ENCODE peak calls at places on chromosomes 6 and 20, in five cellular contexts. E, S, Y, V and B are unnamed samples.

GRCh38 chr6:22147983-22148797 is 148.6 kb downstream of the PRL start:
- DNase-seq in Y (peak; percentile 92), E (no peak), V (no peak), S (peak; percentile 14), B (peak; percentile 85)

GRCh38 chr20:31573555-31574295 is 31.4 kb upstream of the ID1 start:
- DNase-seq in E (no peak), S (no peak), V (no peak), Y (no peak), B (no peak)

GRCh38 chr6:35216832-35217811 is 3.4 kb downstream of the SCUBE3 start:
- DNase-seq in V (no peak), S (no peak), Y (no peak), E (no peak), B (peak; percentile 44)

GRCh38 chr6:145632971-145633370 is 102.3 kb downstream of the EPM2A start:
- DNase-seq in S (no peak), E (no peak), Y (no peak), V (no peak), B (no peak)

GRCh38 chr6:41286544-41287346 is at the start of gene TREM1:
- DNase-seq in E (peak; percentile 26), S (no peak), V (no peak), Y (peak; percentile 51), B (no peak)

GRCh38 chr6:136103763-136104311 is 146.3 kb downstream of the MTFR2 start:
- DNase-seq in Y (no peak), V (no peak), S (no peak), E (peak; percentile 23), B (no peak)

GRCh38 chr6:42118162-42119001 is 24.0 kb downstream of the C6orf132 start:
- DNase-seq in S (peak; percentile 88), Y (no peak), V (peak; percentile 89), E (peak; percentile 50), B (no peak)

GRCh38 chr6:143037470-143037869 is 23.2 kb upstream of the AIG1 start:
- DNase-seq in V (no peak), Y (no peak), S (no peak), E (no peak), B (no peak)

GRCh38 chr6:157974341-157974894 is 7.2 kb upstream of the SYNJ2 start:
- DNase-seq in Y (peak; percentile 65), E (no peak), V (no peak), S (no peak), B (no peak)

GRCh38 chr6:87926072-87926471 is 121.6 kb upstream of the SPACA1 start:
- DNase-seq in E (no peak), Y (no peak), V (no peak), S (no peak), B (no peak)

GRCh38 chr6:26022166-26022510 is 59.5 kb downstream of the TRIM38 start:
- DNase-seq in S (no peak), E (no peak), V (peak; percentile 63), Y (peak; percentile 88), B (peak; percentile 69)

GRCh38 chr6:25414168-25414567 is 135.0 kb downstream of the CARMIL1 start:
- DNase-seq in S (no peak), Y (no peak), E (no peak), V (no peak), B (no peak)

GRCh38 chr6:169984181-169985120 is 233.0 kb downstream of the ERMARD start:
- DNase-seq in Y (no peak), E (no peak), V (no peak), S (no peak), B (no peak)

GRCh38 chr20:36997121-36997520 is 45.6 kb upstream of the SAMHD1 start:
- DNase-seq in S (no peak), V (no peak), E (no peak), Y (no peak), B (no peak)

GRCh38 chr20:10673176-10673830 is 496 bp downstream of the JAG1 start:
- DNase-seq in Y (no peak), S (peak; percentile 85), V (no peak), E (peak; percentile 27), B (peak; percentile 17)

GRCh38 chr6:123733180-123733579 is 70.5 kb upstream of the NKAIN2 start:
- DNase-seq in Y (no peak), V (no peak), S (no peak), E (no peak), B (no peak)

GRCh38 chr20:62523473-62524203 is 47.8 kb upstream of the GATA5 start:
- DNase-seq in Y (no peak), V (no peak), E (no peak), S (no peak), B (peak; percentile 44)

GRCh38 chr6:102798631-102799030 is 1405.1 kb downstream of the GRIK2 start:
- DNase-seq in V (no peak), S (peak; percentile 19), E (no peak), Y (no peak), B (no peak)

GRCh38 chr6:166595949-166596348 is 9.5 kb upstream of the RAMACL start:
- DNase-seq in V (no peak), Y (no peak), S (no peak), E (no peak), B (no peak)

GRCh38 chr20:47493175-47493953 is 8.3 kb upstream of the NCOA3 start:
- DNase-seq in S (peak; percentile 90), E (peak; percentile 83), V (peak; percentile 85), Y (peak; percentile 63), B (peak; percentile 35)

GRCh38 chr6:167058261-167058660 is 59.1 kb downstream of the CEP43 start:
- DNase-seq in Y (no peak), S (no peak), E (no peak), V (no peak), B (no peak)

GRCh38 chr6:5981274-5982026 is 25.3 kb downstream of the NRN1 start:
- DNase-seq in V (no peak), Y (peak; percentile 9), E (no peak), S (no peak), B (no peak)

GRCh38 chr6:57216235-57217101 is 5.6 kb downstream of the RAB23 start:
- DNase-seq in Y (peak; percentile 28), V (peak; percentile 29), E (no peak), S (no peak), B (no peak)
- H3K4me3 ChIP-seq in Y (no peak overlapping the region), V (peak overlapping the region; percentile 11), E (no peak overlapping the region), S (no peak overlapping the region), B (no peak overlapping the region)

DNA sequence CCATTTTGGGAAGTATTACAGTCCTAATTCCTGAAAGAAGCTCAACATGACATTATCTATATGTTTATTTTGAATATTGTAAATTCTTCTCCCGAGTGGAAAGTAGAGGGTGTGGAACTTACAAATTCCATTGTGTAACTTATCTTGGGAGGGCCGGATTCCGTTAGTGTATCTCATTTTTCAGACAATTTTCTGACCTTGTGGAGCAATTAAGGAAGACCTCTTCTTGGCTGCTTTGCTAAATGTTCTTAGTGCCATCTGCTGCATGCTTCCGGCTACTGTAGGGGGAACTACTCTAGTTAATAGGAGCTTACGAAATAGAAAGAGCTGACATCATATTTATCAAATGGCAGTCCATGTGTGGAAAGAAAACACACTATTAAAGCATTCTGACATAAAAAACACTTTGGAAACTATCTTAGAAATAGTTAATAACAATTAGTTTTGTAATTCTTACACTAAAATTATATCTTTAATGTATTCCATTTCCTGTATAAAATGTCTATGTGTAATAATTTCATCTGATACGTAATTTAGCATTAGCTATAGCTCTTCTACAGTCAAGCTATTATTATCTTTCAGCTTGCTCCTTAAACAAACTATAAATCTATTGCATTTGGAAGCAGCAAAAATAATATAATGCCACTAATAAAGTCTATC is 41.5 kb upstream of the KCNQ5 start:
- DNase-seq in E (no peak), Y (peak; percentile 88), V (no peak), S (no peak), B (peak; percentile 76)
- TF ChIP-seq CTCF in E (peak; percentile 30), Y (peak; percentile 89), V (no peak), S (no peak), B (peak; percentile 57)

GRCh38 chr20:3247638-3248037 is 8.6 kb upstream of the SLC4A11 start:
- DNase-seq in E (no peak), Y (no peak), V (no peak), S (no peak), B (no peak)

GRCh38 chr20:3248993-3249347 is 10.0 kb upstream of the SLC4A11 start:
- DNase-seq in S (no peak), Y (no peak), V (no peak), E (no peak), B (no peak)

GRCh38 chr20:3250091-3250504 is 11.1 kb upstream of the SLC4A11 start:
- DNase-seq in E (no peak), S (no peak), Y (no peak), V (no peak), B (peak; percentile 53)

GRCh38 chr20:3246682-3247081 is 7.7 kb upstream of the SLC4A11 start:
- DNase-seq in V (no peak), Y (no peak), S (no peak), E (no peak), B (no peak)

GRCh38 chr20:3248167-3248992 is 9.4 kb upstream of the SLC4A11 start:
- DNase-seq in E (peak; percentile 50), V (no peak), Y (no peak), S (peak; percentile 67), B (no peak)
- H3K4me3 ChIP-seq in E (peak overlapping the region; percentile 47), V (peak overlapping the region; percentile 29), Y (no peak overlapping the region), S (no peak overlapping the region), B (no peak overlapping the region)

GRCh38 chr6:38279423-38279822 is 360.3 kb downstream of the BTBD9 start:
- DNase-seq in E (no peak), V (no peak), Y (no peak), S (no peak), B (no peak)
- TF ChIP-seq CTCF in E (no peak), V (no peak), Y (peak; percentile 33), S (no peak), B (no peak)

GRCh38 chr6:85798934-85799490 is 156.3 kb upstream of the SYNCRIP start:
- DNase-seq in V (no peak), E (no peak), S (no peak), Y (no peak), B (no peak)
- H3K4me3 ChIP-seq in V (no peak overlapping the region), E (no peak overlapping the region), S (no peak overlapping the region), Y (no peak overlapping the region), B (no peak overlapping the region)

GRCh38 chr6:11672261-11672660 is 106.3 kb downstream of the ADTRP start:
- DNase-seq in V (no peak), Y (peak; percentile 52), E (no peak), S (no peak), B (no peak)

GRCh38 chr6:11681357-11681756 is 97.2 kb downstream of the ADTRP start:
- DNase-seq in S (no peak), V (no peak), E (no peak), Y (no peak), B (no peak)

GRCh38 chr6:11672669-11673068 is 105.9 kb downstream of the ADTRP start:
- DNase-seq in V (no peak), E (no peak), S (no peak), Y (no peak), B (no peak)

GRCh38 chr6:11675610-11676009 is 103.0 kb downstream of the ADTRP start:
- DNase-seq in Y (no peak), V (no peak), E (no peak), S (no peak), B (peak; percentile 27)
- TF ChIP-seq CTCF in Y (peak; percentile 24), V (no peak), E (peak; percentile 17), S (no peak), B (peak; percentile 55)

GRCh38 chr20:15895560-15896084 is 677.6 kb downstream of the KIF16B start:
- DNase-seq in E (no peak), S (no peak), Y (no peak), V (no peak), B (no peak)
- H3K4me3 ChIP-seq in E (no peak overlapping the region), S (no peak overlapping the region), Y (no peak overlapping the region), V (no peak overlapping the region), B (no peak overlapping the region)